ENCODE peak calls at places on chromosomes 7 and 10, in nine cellular contexts. D is AG20443; F is activated naive CD4-positive, alpha-beta T cell; E is fibroblast of mammary gland; K is stimulated activated CD4-positive, alpha-beta T cell treated with anti-CD3 and anti-CD28 coated beads, Interleukin-12 subunit alpha, Interleukin-12 subunit beta, amount 100 ng/mL, for 4 hours; W is GM04504; C is uterus; S is left ventricle myocardium inferior; P is activated CD4-positive, CD25-positive, alpha-beta regulatory T cell. O is an unnamed sample.

GRCh38 chr7:132216847-132217246 is 359.4 kb downstream of the PLXNA4 start:
- DNase-seq in K (no peak), F (no peak), P (no peak), E (no peak), C (no peak), D (no peak), S (no peak), W (no peak), O (no peak)

GRCh38 chr10:75952093-75952492 is 520.7 kb downstream of the LRMDA start:
- DNase-seq in D (no peak), S (no peak), K (no peak), E (no peak), P (no peak), C (no peak), W (no peak), F (no peak), O (no peak)

GRCh38 chr10:34702093-34702952 is 112.8 kb downstream of the PARD3 start:
- DNase-seq in C (no peak), K (no peak), W (no peak), P (no peak), S (no peak), E (no peak), D (no peak), F (no peak), O (no peak)

GRCh38 chr7:1243964-1244416 is 11.3 kb downstream of the UNCX start:
- DNase-seq in E (no peak), D (no peak), P (no peak), W (no peak), C (no peak), F (no peak), S (no peak), K (no peak), O (no peak)

GRCh38 chr10:51162002-51162401 is 87.7 kb downstream of the PRKG1 start:
- DNase-seq in S (peak), E (peak), W (no peak), K (no peak), P (no peak), C (no peak), F (no peak), D (no peak), O (peak)

GRCh38 chr10:178208-178607 is 43.0 kb downstream of the ZMYND11 start:
- DNase-seq in D (peak), C (no peak), P (no peak), K (no peak), S (no peak), E (peak), W (no peak), F (no peak), O (peak)

GRCh38 chr7:37031571-37032257 is 307.4 kb upstream of the AOAH start:
- DNase-seq in E (peak), P (no peak), W (peak), S (peak), K (peak), D (peak), C (peak), F (no peak), O (peak)

GRCh38 chr10:4007771-4008170 is 222.8 kb upstream of the KLF6 start:
- DNase-seq in D (no peak), P (no peak), S (no peak), W (no peak), K (no peak), C (no peak), E (no peak), F (no peak), O (no peak)

GRCh38 chr7:52741670-52742069 is 293.8 kb upstream of the POM121L12 start:
- DNase-seq in E (no peak), P (no peak), C (no peak), K (no peak), S (no peak), D (no peak), W (no peak), F (no peak), O (no peak)

GRCh38 chr7:13602036-13602435 is 387.4 kb downstream of the ETV1 start:
- DNase-seq in C (no peak), F (no peak), D (no peak), K (no peak), P (no peak), E (no peak), S (no peak), W (no peak), O (no peak)

GRCh38 chr7:17633099-17633498 is 307.2 kb downstream of the SNX13 start:
- DNase-seq in F (no peak), E (peak), C (no peak), P (no peak), D (peak), K (no peak), S (no peak), W (peak), O (peak)